ENCODE peak calls at places on chromosomes 7 and 10, in nine cellular contexts. Q, G, B, Y, R, U, L, C and Z are unnamed samples.

GRCh38 chr7:121107923-121108498 is 119.5 kb downstream of the CPED1 start:
- DNase-seq in Q (no peak), C (no peak), L (no peak), R (peak; percentile 70), G (no peak), Y (no peak), U (peak; percentile 69), B (peak; percentile 74), Z (peak; percentile 64)

GRCh38 chr7:73356176-73356575 is 28.2 kb downstream of the FKBP6 start:
- DNase-seq in R (no peak), L (no peak), U (no peak), G (no peak), Y (no peak), Q (no peak), B (no peak), C (no peak), Z (no peak)

GRCh38 chr7:92641921-92642511 is 51.8 kb upstream of the FAM133B start:
- DNase-seq in C (no peak), B (no peak), U (peak; percentile 87), Y (no peak), L (no peak), Q (no peak), G (peak; percentile 68), R (peak; percentile 61), Z (no peak)

GRCh38 chr10:18238875-18239485 is 98.8 kb downstream of the CACNB2 start:
- DNase-seq in U (peak; percentile 50), B (peak; percentile 65), G (no peak), Y (no peak), R (peak; percentile 40), Q (no peak), C (no peak), L (no peak), Z (peak; percentile 67)

GRCh38 chr10:14727389-14727918 is 47.2 kb downstream of the FAM107B start:
- DNase-seq in G (no peak), Q (no peak), C (no peak), U (no peak), Y (no peak), B (no peak), L (no peak), R (no peak), Z (no peak)

GRCh38 chr10:95384011-95384704 is 93.4 kb upstream of the PDLIM1 start:
- DNase-seq in C (no peak), R (no peak), U (no peak), G (no peak), L (no peak), Y (no peak), Q (no peak), B (no peak), Z (no peak)

GRCh38 chr7:13414661-13415105 is 574.8 kb downstream of the ETV1 start:
- DNase-seq in Y (no peak), L (no peak), R (no peak), G (no peak), Q (no peak), U (no peak), B (no peak), C (no peak), Z (no peak)

GRCh38 chr7:81956520-81956919 is 186.7 kb upstream of the HGF start:
- DNase-seq in G (no peak), U (peak; percentile 25), R (peak; percentile 65), Y (no peak), L (no peak), Q (peak; percentile 56), C (no peak), B (peak; percentile 75), Z (peak; percentile 65)

GRCh38 chr7:108018668-108019067 is 15.7 kb upstream of the LAMB1 start:
- DNase-seq in Q (no peak), G (no peak), C (no peak), B (no peak), L (no peak), U (no peak), R (no peak), Y (no peak), Z (no peak)

GRCh38 chr7:90709501-90710465 is 113.7 kb downstream of the CDK14 start:
- DNase-seq in C (no peak), U (peak; percentile 35), B (no peak), Y (peak; percentile 25), Q (no peak), G (no peak), L (no peak), R (peak; percentile 26), Z (peak; percentile 58)

GRCh38 chr10:127417031-127417430 is 132.1 kb upstream of the NPS start:
- DNase-seq in Q (no peak), B (no peak), G (no peak), Y (no peak), L (no peak), C (no peak), U (no peak), R (no peak), Z (no peak)

GRCh38 chr10:132907901-132908620 is 34.3 kb downstream of the CFAP46 start:
- DNase-seq in R (no peak), G (no peak), L (no peak), Q (no peak), B (no peak), Y (no peak), C (no peak), U (no peak), Z (no peak)

GRCh38 chr10:688621-689426 is 644 bp downstream of the DIP2C start:
- DNase-seq in Y (no peak), Q (no peak), U (peak; percentile 41), R (peak; percentile 38), C (peak; percentile 9), B (peak; percentile 76), G (no peak), L (no peak), Z (peak; percentile 36)

GRCh38 chr10:47451275-47451997 is 32.5 kb downstream of the ANXA8 start:
- DNase-seq in R (no peak), Y (no peak), G (no peak), Q (no peak), L (no peak), B (no peak), U (no peak), C (no peak), Z (no peak)